ENCODE peak calls at places on chromosomes 16 and 17, in four cellular contexts. One of them, this sample, is unnamed.

GRCh38 chr17:48818361-48818841 is 1.4 kb upstream of the TTLL6 start:
- DNase-seq in heart left ventricle: no peak
- DNase-seq in heart right ventricle: no peak
- DNase-seq in endodermal cell: peak
- DNase-seq in this sample: no peak

GRCh38 chr17:79976451-79976850 is 59.2 kb downstream of the TBC1D16 start:
- DNase-seq in heart left ventricle: no peak
- DNase-seq in heart right ventricle: no peak
- DNase-seq in endodermal cell: peak
- DNase-seq in this sample: no peak

GRCh38 chr17:54754560-54754959 is 146.1 kb upstream of the TOM1L1 start:
- DNase-seq in heart right ventricle: no peak
- DNase-seq in heart left ventricle: no peak
- DNase-seq in endodermal cell: peak
- DNase-seq in this sample: no peak

GRCh38 chr17:45855691-45856315 is 11.1 kb downstream of the SPPL2C start:
- DNase-seq in heart left ventricle: no peak
- DNase-seq in endodermal cell: no peak
- DNase-seq in heart right ventricle: no peak
- DNase-seq in this sample: no peak

GRCh38 chr17:66713533-66714042 is 121.3 kb upstream of the CACNG5 start:
- DNase-seq in endodermal cell: no peak
- DNase-seq in heart right ventricle: no peak
- DNase-seq in heart left ventricle: no peak
- DNase-seq in this sample: no peak

GRCh38 chr17:5381542-5381941 is 37.9 kb downstream of the NUP88 start:
- DNase-seq in endodermal cell: no peak
- DNase-seq in heart right ventricle: no peak
- DNase-seq in heart left ventricle: no peak
- DNase-seq in this sample: no peak

GRCh38 chr17:44010966-44011647 is 3.7 kb downstream of the TMEM101 start:
- DNase-seq in heart left ventricle: peak
- DNase-seq in endodermal cell: no peak
- DNase-seq in heart right ventricle: no peak
- DNase-seq in this sample: no peak

GRCh38 chr17:20010099-20010863 is 1.1 kb downstream of the SPECC1 start:
- DNase-seq in endodermal cell: peak
- DNase-seq in heart right ventricle: peak
- DNase-seq in heart left ventricle: peak
- DNase-seq in this sample: no peak

GRCh38 chr16:87635541-87636049 is 33.3 kb downstream of the JPH3 start:
- DNase-seq in heart left ventricle: peak
- DNase-seq in heart right ventricle: no peak
- DNase-seq in endodermal cell: peak
- DNase-seq in this sample: no peak

GRCh38 chr17:1486802-1487695 is 5.4 kb downstream of the MYO1C start:
- DNase-seq in endodermal cell: peak
- DNase-seq in heart right ventricle: peak
- DNase-seq in heart left ventricle: peak
- DNase-seq in this sample: peak

GRCh38 chr16:9844361-9844760 is 337.9 kb downstream of the GRIN2A start:
- DNase-seq in heart right ventricle: no peak
- DNase-seq in endodermal cell: no peak
- DNase-seq in heart left ventricle: no peak
- DNase-seq in this sample: no peak

GRCh38 chr17:19346351-19347255 is 15.9 kb downstream of the B9D1 start:
- DNase-seq in endodermal cell: peak
- DNase-seq in heart left ventricle: peak
- DNase-seq in heart right ventricle: peak
- DNase-seq in this sample: no peak

GRCh38 chr17:38910325-38910724 is 15.1 kb upstream of the LASP1NB start:
- DNase-seq in endodermal cell: peak
- DNase-seq in heart right ventricle: no peak
- DNase-seq in heart left ventricle: no peak
- DNase-seq in this sample: no peak

GRCh38 chr17:27577124-27577761 is 53.7 kb upstream of the LGALS9 start:
- DNase-seq in heart right ventricle: no peak
- DNase-seq in endodermal cell: peak
- DNase-seq in heart left ventricle: no peak
- DNase-seq in this sample: no peak

GRCh38 chr17:2612630-2613029 is 19.2 kb downstream of the PAFAH1B1 start:
- DNase-seq in heart right ventricle: no peak
- DNase-seq in heart left ventricle: no peak
- DNase-seq in endodermal cell: no peak
- DNase-seq in this sample: no peak

GRCh38 chr17:41308251-41308917 is 725 bp downstream of the KRTAP16-1 start:
- DNase-seq in endodermal cell: peak
- DNase-seq in heart right ventricle: peak
- DNase-seq in heart left ventricle: peak
- DNase-seq in this sample: no peak

DNA sequence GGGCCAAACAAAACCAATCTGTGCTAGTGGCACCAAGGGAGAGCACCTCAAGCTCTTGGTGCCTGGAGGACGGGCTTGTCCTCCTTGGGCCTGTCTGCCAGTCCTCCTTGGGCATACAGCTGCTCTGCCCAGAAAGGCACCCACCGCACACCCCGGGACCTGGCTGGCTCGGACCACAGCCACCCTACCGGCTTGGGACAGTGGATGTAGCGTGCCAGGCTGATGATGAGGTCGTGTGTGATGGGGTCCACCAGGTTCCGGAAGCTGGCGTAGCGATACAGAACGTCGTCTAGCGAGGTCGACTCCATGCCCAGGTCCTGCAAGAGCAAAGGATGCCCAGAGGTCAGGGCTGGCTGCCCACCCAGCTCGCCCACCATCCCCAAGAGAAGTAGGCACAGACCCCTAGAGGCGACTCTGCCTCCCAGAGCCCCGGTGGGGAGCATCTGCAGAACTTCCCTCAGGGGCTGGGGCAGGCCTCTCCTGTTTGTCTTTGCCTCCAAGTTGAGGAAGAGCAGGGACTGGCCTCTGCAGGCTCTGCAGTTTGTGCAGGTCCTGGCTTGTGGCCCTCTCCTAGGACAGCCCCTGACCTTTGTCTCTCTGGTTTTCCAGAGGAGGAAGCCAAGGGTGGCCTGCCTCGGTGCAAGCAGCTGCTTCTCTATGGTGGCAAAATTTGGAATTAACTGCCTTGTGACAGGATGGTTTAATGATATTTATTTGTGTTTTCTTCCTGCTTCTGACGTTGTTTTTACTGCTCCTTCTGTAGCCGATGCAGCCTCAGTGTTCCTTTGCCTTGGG is 29.7 kb downstream of the LRRC75A start:
- DNase-seq in endodermal cell: no peak
- DNase-seq in heart left ventricle: no peak
- DNase-seq in heart right ventricle: no peak
- DNase-seq in this sample: no peak
- H3K27ac ChIP-seq in endodermal cell: no peak
- H3K27ac ChIP-seq in heart left ventricle: no peak
- H3K27ac ChIP-seq in heart right ventricle: no peak
- H3K27ac ChIP-seq in this sample: no peak

GRCh38 chr16:65525743-65526142 is 403.9 kb upstream of the CDH11 start:
- DNase-seq in heart left ventricle: no peak
- DNase-seq in heart right ventricle: no peak
- DNase-seq in endodermal cell: no peak
- DNase-seq in this sample: no peak
- H3K27ac ChIP-seq in heart left ventricle: no peak
- H3K27ac ChIP-seq in heart right ventricle: no peak
- H3K27ac ChIP-seq in endodermal cell: no peak
- H3K27ac ChIP-seq in this sample: no peak

GRCh38 chr16:85505794-85506339 is 107.3 kb upstream of the GSE1 start:
- DNase-seq in heart left ventricle: peak
- DNase-seq in endodermal cell: no peak
- DNase-seq in heart right ventricle: no peak
- DNase-seq in this sample: no peak

GRCh38 chr16:85502357-85502756 is 110.8 kb upstream of the GSE1 start:
- DNase-seq in heart left ventricle: no peak
- DNase-seq in heart right ventricle: no peak
- DNase-seq in endodermal cell: no peak
- DNase-seq in this sample: no peak

GRCh38 chr16:85506358-85506911 is 106.7 kb upstream of the GSE1 start:
- DNase-seq in heart right ventricle: no peak
- DNase-seq in heart left ventricle: no peak
- DNase-seq in endodermal cell: no peak
- DNase-seq in this sample: no peak

GRCh38 chr16:85504242-85504641 is 108.9 kb upstream of the GSE1 start:
- DNase-seq in endodermal cell: no peak
- DNase-seq in heart right ventricle: no peak
- DNase-seq in heart left ventricle: no peak
- DNase-seq in this sample: no peak

GRCh38 chr16:85503642-85504224 is 109.4 kb upstream of the GSE1 start:
- DNase-seq in endodermal cell: no peak
- DNase-seq in heart right ventricle: no peak
- DNase-seq in heart left ventricle: no peak
- DNase-seq in this sample: no peak
- H3K27ac ChIP-seq in endodermal cell: no peak
- H3K27ac ChIP-seq in heart right ventricle: no peak
- H3K27ac ChIP-seq in heart left ventricle: no peak
- H3K27ac ChIP-seq in this sample: no peak

DNA sequence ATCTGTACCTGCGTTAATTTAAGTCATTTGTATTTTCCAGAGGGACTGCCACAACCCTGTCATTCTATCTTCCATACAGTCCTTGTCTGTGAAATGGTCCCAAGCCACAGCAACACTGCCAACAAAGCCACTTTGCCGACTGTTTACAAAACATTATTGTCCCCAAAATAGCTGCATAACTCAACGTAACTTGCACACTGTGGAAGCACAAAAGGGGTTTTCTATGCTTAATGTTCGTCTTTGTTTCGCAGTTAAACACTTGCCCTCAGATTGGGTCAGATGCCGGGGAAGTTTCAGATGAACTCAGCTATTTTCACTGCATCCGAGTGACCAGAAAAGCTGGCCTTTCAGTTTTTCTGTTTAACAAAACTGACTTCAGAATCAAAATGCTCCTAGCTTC is 4.6 kb downstream of the SEC14L5 start:
- DNase-seq in endodermal cell: no peak
- DNase-seq in heart right ventricle: no peak
- DNase-seq in heart left ventricle: no peak
- DNase-seq in this sample: no peak
- H3K27ac ChIP-seq in endodermal cell: no peak
- H3K27ac ChIP-seq in heart right ventricle: no peak
- H3K27ac ChIP-seq in heart left ventricle: no peak
- H3K27ac ChIP-seq in this sample: no peak

GRCh38 chr16:88856828-88857727 is at the start of the genes GALNS and TRAPPC2L:
- DNase-seq in endodermal cell: peak
- DNase-seq in heart left ventricle: peak
- DNase-seq in heart right ventricle: peak
- DNase-seq in this sample: peak

GRCh38 chr16:88859381-88860091 is 2.6 kb downstream of the TRAPPC2L start:
- DNase-seq in heart left ventricle: no peak
- DNase-seq in endodermal cell: no peak
- DNase-seq in heart right ventricle: no peak
- DNase-seq in this sample: no peak

GRCh38 chr16:88856122-88856827 is 472 bp downstream of the GALNS start:
- DNase-seq in endodermal cell: peak
- DNase-seq in heart right ventricle: peak
- DNase-seq in heart left ventricle: peak
- DNase-seq in this sample: no peak

GRCh38 chr16:88855736-88856121 is 1.0 kb downstream of the GALNS start:
- DNase-seq in heart right ventricle: no peak
- DNase-seq in heart left ventricle: no peak
- DNase-seq in endodermal cell: no peak
- DNase-seq in this sample: no peak

DNA sequence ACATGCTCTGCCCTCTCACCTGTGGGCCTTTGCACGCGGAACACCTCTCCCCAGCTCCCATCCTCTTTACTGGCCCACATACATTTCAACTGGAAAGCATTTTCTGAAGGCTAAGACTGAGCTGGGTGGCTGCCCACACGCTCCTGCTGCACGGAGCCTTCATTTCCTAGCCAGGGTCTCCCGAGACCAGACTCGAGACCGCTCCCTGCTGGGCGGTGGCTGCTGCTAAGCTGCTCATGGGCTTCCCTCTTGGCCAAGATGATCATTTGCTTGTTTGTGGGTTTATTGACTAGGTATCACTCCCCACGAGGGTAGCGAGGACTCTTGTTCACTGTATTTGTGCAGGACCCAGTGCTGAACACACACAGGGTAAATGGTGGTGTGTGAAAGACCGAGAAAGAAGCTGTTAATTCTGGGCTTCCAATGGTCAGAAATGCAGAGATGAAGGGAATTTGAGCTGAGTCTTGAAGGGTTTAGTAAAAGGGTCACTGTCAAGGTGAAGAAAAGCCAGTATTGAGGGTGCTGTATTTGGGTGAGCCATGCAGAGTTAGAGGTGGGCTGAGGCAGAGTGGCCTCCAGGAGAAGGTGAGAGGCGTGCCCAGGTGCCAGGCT is 907 bp downstream of the TRAPPC2L start:
- DNase-seq in endodermal cell: peak
- DNase-seq in heart left ventricle: peak
- DNase-seq in heart right ventricle: peak
- DNase-seq in this sample: peak
- H3K27ac ChIP-seq in endodermal cell: no peak
- H3K27ac ChIP-seq in heart left ventricle: peak
- H3K27ac ChIP-seq in heart right ventricle: peak
- H3K27ac ChIP-seq in this sample: peak